ENCODE peak calls at places on chromosomes 5 and 9, in seven cellular contexts. L, O, F, T, V, Z and P are unnamed samples.

GRCh38 chr5:53490747-53491146 is 10.3 kb downstream of the FST start:
- DNase-seq in L (no peak), O (no peak), F (no peak), T (peak; percentile 93), V (peak; percentile 69), Z (peak; percentile 93), P (no peak)

GRCh38 chr5:116442095-116442534 is 132.5 kb downstream of the SEMA6A start:
- DNase-seq in L (no peak), O (peak; percentile 32), F (no peak), T (peak; percentile 96), V (no peak), Z (peak; percentile 58), P (no peak)

GRCh38 chr9:124257070-124257864 is 482 bp upstream of the NEK6 start:
- DNase-seq in L (no peak), O (peak; percentile 47), F (no peak), T (no peak), V (no peak), Z (peak; percentile 41), P (no peak)

GRCh38 chr9:90830977-90831376 is 29.4 kb downstream of the SYK start:
- DNase-seq in L (no peak), O (no peak), F (no peak), T (no peak), V (no peak), Z (no peak), P (no peak)

GRCh38 chr5:160968480-160968879 is 116.5 kb upstream of the ATP10B start:
- DNase-seq in L (no peak), O (no peak), F (no peak), T (no peak), V (no peak), Z (no peak), P (no peak)

GRCh38 chr9:19156026-19156474 is 28.8 kb upstream of the PLIN2 start:
- DNase-seq in L (no peak), O (no peak), F (no peak), T (no peak), V (no peak), Z (no peak), P (no peak)

GRCh38 chr5:73284985-73285384 is 112.0 kb downstream of the TMEM174 start:
- DNase-seq in L (no peak), O (no peak), F (no peak), T (no peak), V (no peak), Z (no peak), P (no peak)

GRCh38 chr5:171667341-171668096 is 118.1 kb upstream of the SMIM23 start:
- DNase-seq in L (no peak), O (no peak), F (peak; percentile 61), T (peak; percentile 98), V (peak; percentile 70), Z (peak; percentile 90), P (no peak)

GRCh38 chr9:80369641-80370040 is 797.9 kb downstream of the TLE4 start:
- DNase-seq in L (no peak), O (no peak), F (no peak), T (peak; percentile 9), V (no peak), Z (no peak), P (no peak)

GRCh38 chr5:142386151-142387021 is 61.6 kb upstream of the SPRY4 start:
- DNase-seq in L (no peak), O (peak; percentile 65), F (no peak), T (peak; percentile 11), V (no peak), Z (no peak), P (no peak)

GRCh38 chr9:36407122-36407723 is 7.2 kb upstream of the RNF38 start:
- DNase-seq in L (peak; percentile 54), O (peak; percentile 75), F (peak; percentile 43), T (peak; percentile 75), V (no peak), Z (no peak), P (peak; percentile 60)

GRCh38 chr5:151107738-151108520 is 27.1 kb upstream of the TNIP1 start:
- DNase-seq in L (no peak), O (no peak), F (no peak), T (peak; percentile 88), V (no peak), Z (peak; percentile 58), P (no peak)

GRCh38 chr5:122368845-122369244 is 56.8 kb downstream of the SNCAIP start:
- DNase-seq in L (no peak), O (no peak), F (no peak), T (no peak), V (no peak), Z (no peak), P (no peak)

GRCh38 chr5:51748667-51749066 is 365.4 kb downstream of the ISL1 start:
- DNase-seq in L (no peak), O (no peak), F (no peak), T (no peak), V (no peak), Z (no peak), P (no peak)

GRCh38 chr5:100634937-100635336 is 99.8 kb downstream of the FAM174A start:
- DNase-seq in L (no peak), O (no peak), F (no peak), T (no peak), V (no peak), Z (peak; percentile 5), P (no peak)

GRCh38 chr5:169913479-169913878 is 66.8 kb downstream of the INSYN2B start:
- DNase-seq in L (no peak), O (no peak), F (no peak), T (no peak), V (no peak), Z (no peak), P (no peak)

GRCh38 chr9:116482740-116483139 is 204.4 kb upstream of the TRIM32 start:
- DNase-seq in L (no peak), O (no peak), F (peak; percentile 45), T (peak; percentile 93), V (no peak), Z (peak; percentile 25), P (no peak)

GRCh38 chr5:84634256-84634655 is 249.6 kb upstream of the EDIL3 start:
- DNase-seq in L (no peak), O (no peak), F (no peak), T (peak; percentile 72), V (no peak), Z (peak; percentile 10), P (no peak)

GRCh38 chr5:177131711-177132503 is 1.7 kb upstream of the NSD1 start:
- DNase-seq in L (no peak), O (no peak), F (peak; percentile 41), T (peak; percentile 24), V (no peak), Z (no peak), P (no peak)

GRCh38 chr9:94867281-94867841 is 140.9 kb downstream of the AOPEP start:
- DNase-seq in L (no peak), O (peak; percentile 46), F (no peak), T (peak; percentile 93), V (peak; percentile 50), Z (peak; percentile 97), P (no peak)

GRCh38 chr9:121289554-121290370 is 21.8 kb downstream of the GSN start:
- DNase-seq in L (no peak), O (no peak), F (no peak), T (no peak), V (no peak), Z (no peak), P (no peak)

GRCh38 chr9:75471549-75472114 is 383.3 kb downstream of the OSTF1 start:
- DNase-seq in L (no peak), O (no peak), F (no peak), T (no peak), V (no peak), Z (no peak), P (no peak)

GRCh38 chr5:124279146-124279545 is 467.3 kb downstream of the ZNF608 start:
- DNase-seq in L (no peak), O (no peak), F (no peak), T (no peak), V (no peak), Z (peak; percentile 30), P (no peak)